ENCODE peak calls at places on chromosomes 11 and 22, in four cellular contexts. F, H, S and G are unnamed samples.

GRCh38 chr22:19668748-19669147 is 45.6 kb upstream of the SEPTIN5 start:
- DNase-seq in F (no peak), H (no peak), S (no peak), G (no peak)

GRCh38 chr22:20852076-20852475 is 6.5 kb downstream of the PI4KA start:
- DNase-seq in H (no peak), S (no peak), F (no peak), G (no peak)

GRCh38 chr11:65479184-65480145 is 19.4 kb upstream of the MALAT1 start:
- DNase-seq in H (peak), F (peak), S (peak), G (no peak)

GRCh38 chr11:106397787-106398355 is 320.4 kb downstream of the AASDHPPT start:
- DNase-seq in S (no peak), F (no peak), H (peak), G (no peak)

GRCh38 chr11:61273151-61274078 is 21.7 kb downstream of the VWCE start:
- DNase-seq in H (no peak), S (no peak), F (no peak), G (no peak)

GRCh38 chr11:121297872-121298271 is 5.3 kb downstream of the SC5D start:
- DNase-seq in F (no peak), H (no peak), S (no peak), G (no peak)

GRCh38 chr22:46577361-46578249 is 40.2 kb upstream of the CELSR1 start:
- DNase-seq in F (no peak), H (no peak), S (no peak), G (no peak)

GRCh38 chr11:125992893-125993292 is 47.0 kb downstream of the VSIG10L2 start:
- DNase-seq in H (no peak), S (peak), F (no peak), G (no peak)

GRCh38 chr11:68841718-68842426 is at the start of gene CPT1A:
- DNase-seq in S (peak), F (peak), H (peak), G (peak)

GRCh38 chr22:19955241-19956128 is 13.9 kb upstream of the TXNRD2 start:
- DNase-seq in S (no peak), F (no peak), H (no peak), G (no peak)

GRCh38 chr11:66419825-66420224 is 1.0 kb upstream of the NPAS4 start:
- DNase-seq in H (no peak), S (peak), F (no peak), G (no peak)

GRCh38 chr11:121671276-121672168 is 218.8 kb upstream of the SORL1-AS1 start:
- DNase-seq in S (no peak), F (peak), H (peak), G (no peak)

GRCh38 chr11:92436026-92436425 is 211.4 kb downstream of the FAT3 start:
- DNase-seq in H (no peak), S (no peak), F (no peak), G (no peak)

GRCh38 chr11:19816817-19817216 is 104.2 kb downstream of the NAV2 start:
- DNase-seq in F (no peak), S (peak), H (no peak), G (no peak)

GRCh38 chr22:31715157-31715778 is 34.7 kb downstream of the PRR14L start:
- DNase-seq in S (no peak), H (no peak), F (no peak), G (no peak)

GRCh38 chr11:118646393-118646792 is 33.1 kb downstream of the TREH start:
- DNase-seq in H (no peak), S (no peak), F (no peak), G (no peak)

GRCh38 chr11:113475160-113475761 is at the start of gene DRD2:
- DNase-seq in S (peak), F (no peak), H (peak), G (no peak)

GRCh38 chr11:69111578-69112247 is 44.0 kb upstream of the SMIM38 start:
- DNase-seq in H (no peak), F (no peak), S (no peak), G (no peak)

GRCh38 chr11:73950869-73951710 is at the start of gene DNAJB13:
- DNase-seq in H (peak), S (peak), F (peak), G (peak)

GRCh38 chr11:85590848-85591483 is 36.2 kb downstream of the DLG2 start:
- DNase-seq in S (peak), H (peak), F (peak), G (no peak)

GRCh38 chr11:45285931-45286632 is at the start of gene SYT13:
- DNase-seq in S (peak), F (no peak), H (peak), G (no peak)
- TF ChIP-seq EZH2 in S (no peak), F (peak), H (no peak), G (peak)

GRCh38 chr11:71251159-71251721 is 1.1 kb downstream of the SHANK2 start:
- DNase-seq in H (no peak), F (no peak), S (peak), G (no peak)
- TF ChIP-seq EZH2 in H (no peak), F (peak), S (no peak), G (no peak)

GRCh38 chr11:57647368-57647767 is 2.3 kb downstream of the YPEL4 start:
- DNase-seq in F (no peak), S (peak), H (no peak), G (no peak)

GRCh38 chr11:57650739-57651090 is 1.0 kb upstream of the YPEL4 start:
- DNase-seq in F (no peak), S (no peak), H (no peak), G (no peak)

GRCh38 chr11:57647960-57648776 is 1.5 kb downstream of the YPEL4 start:
- DNase-seq in S (peak), F (no peak), H (no peak), G (no peak)

GRCh38 chr11:57649826-57650738 is at the start of gene YPEL4:
- DNase-seq in H (peak), F (peak), S (peak), G (no peak)

GRCh38 chr11:57648791-57649735 is 649 bp downstream of the YPEL4 start:
- DNase-seq in S (peak), H (peak), F (no peak), G (no peak)
- TF ChIP-seq EZH2 in S (no peak), H (no peak), F (peak), G (no peak)

DNA sequence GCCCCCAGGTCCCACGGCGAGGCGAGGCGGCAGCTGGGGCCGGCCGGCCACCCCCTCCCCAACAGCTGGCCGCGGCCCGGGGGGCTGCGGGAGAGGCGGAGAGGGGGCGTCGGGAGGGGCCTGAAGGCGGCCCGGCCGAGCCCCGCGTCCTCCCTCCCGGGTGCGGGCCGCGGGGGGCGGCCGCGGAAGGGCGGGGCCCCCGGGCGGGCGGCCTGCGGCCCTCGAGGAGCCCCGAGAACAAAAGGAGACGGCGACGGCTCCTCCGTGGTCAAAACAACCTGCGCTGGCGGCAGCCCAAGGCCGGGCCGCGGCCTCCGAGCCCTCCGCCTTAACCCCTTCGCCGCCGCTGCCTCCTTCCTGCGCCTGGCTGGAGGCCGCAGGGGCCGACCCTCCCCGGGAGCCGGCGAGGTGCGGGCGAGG is 2.4 kb downstream of the PDGFB start:
- DNase-seq in F (no peak), S (peak), H (no peak), G (no peak)
- TF ChIP-seq EZH2 in F (no peak), S (no peak), H (no peak), G (no peak)

DNA sequence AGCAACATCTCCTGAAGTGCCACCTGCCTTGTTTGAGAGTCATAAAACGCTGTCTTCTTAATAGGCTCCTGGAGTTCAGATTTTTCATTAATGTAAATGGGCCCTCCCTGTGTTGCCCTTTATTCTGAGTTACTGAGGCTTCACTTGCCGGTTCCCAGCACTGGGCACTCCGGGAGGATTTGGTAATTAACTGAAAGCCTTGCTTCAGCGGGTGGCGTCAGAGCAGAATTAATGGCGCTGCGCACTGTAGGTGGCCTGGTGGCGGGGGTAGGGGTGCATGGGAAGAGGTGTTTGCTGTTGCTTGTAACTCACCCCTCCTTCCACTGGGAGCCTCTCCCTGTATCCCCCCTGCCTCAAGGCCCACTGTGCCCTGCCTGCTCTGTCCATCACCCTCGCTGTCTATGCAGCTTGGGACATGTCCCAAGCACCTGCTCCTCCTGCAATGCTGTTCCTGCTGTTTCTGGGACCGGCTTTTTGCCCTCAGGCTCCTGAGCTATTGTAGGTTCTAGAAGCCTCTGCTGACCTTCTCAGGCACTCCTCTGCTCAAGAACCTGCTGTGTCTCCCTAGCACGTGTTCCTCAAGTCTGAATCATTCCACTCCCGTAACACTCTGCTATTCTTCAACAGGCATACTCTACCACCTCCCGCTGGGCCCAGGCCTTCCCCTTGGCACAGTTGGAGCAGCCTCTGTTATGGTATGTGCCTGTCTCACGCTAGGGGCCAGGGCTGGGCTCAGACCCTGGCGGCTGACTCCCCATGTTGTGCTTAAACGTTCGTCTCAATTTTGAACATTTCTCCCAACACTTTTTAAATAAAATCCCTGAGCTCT is 24.4 kb downstream of the ARHGAP8 start:
- DNase-seq in S (no peak), H (no peak), F (no peak), G (no peak)
- TF ChIP-seq EZH2 in S (no peak), H (no peak), F (no peak), G (no peak)

GRCh38 chr11:72240461-72241289 is 3.3 kb downstream of the PHOX2A start:
- DNase-seq in H (peak), F (no peak), S (peak), G (no peak)
- TF ChIP-seq EZH2 in H (peak), F (no peak), S (peak), G (no peak)

DNA sequence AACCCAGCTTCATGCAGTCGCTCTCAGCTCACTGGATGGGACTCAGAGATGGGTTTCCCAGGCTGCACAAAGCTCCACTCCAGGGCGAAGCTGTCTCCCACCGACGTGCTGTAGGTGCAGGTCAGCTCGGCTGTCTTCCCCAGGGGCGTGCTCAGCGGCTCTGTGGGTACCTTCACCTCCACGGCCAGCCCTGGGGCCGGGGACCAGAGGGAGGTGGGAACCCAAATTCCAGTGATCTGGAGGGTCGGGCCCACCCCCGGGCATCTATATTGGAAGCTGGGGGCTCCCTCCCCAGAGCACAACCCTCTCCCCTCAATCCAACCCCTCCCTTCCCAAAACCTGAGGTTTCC is 689 bp downstream of the VSIG2 start:
- DNase-seq in S (peak), H (no peak), F (no peak), G (no peak)
- TF ChIP-seq EZH2 in S (peak), H (no peak), F (no peak), G (no peak)

GRCh38 chr11:31815743-31816466 is 4.8 kb upstream of the PAX6 start:
- DNase-seq in H (peak), S (no peak), F (peak), G (no peak)
- TF ChIP-seq EZH2 in H (peak), S (peak), F (no peak), G (no peak)

GRCh38 chr11:46389450-46390330 is 1.9 kb downstream of the CHRM4 start:
- DNase-seq in S (peak), F (no peak), H (peak), G (peak)
- TF ChIP-seq EZH2 in S (peak), F (peak), H (peak), G (peak)